ENCODE peak calls at places on chromosomes 4 and X, in nine cellular contexts. N is ovary, E is lower lobe of right lung, W is PC-9, Z is choroid plexus epithelial cell, O is fibroblast of lung, Q is HFFc6, I is CD14-positive monocyte, M is testis. F is an unnamed sample.
A peak's percentile ranks its signal among the peaks of the same experiment; 100 is the strongest.

GRCh38 chrX:135923353-135923752 is 29.8 kb downstream of the SAGE1 start:
- DNase-seq in E (no peak), O (no peak), M (no peak), W (no peak), Z (peak; percentile 2), Q (peak; percentile 0), N (no peak), I (no peak), F (no peak)

GRCh38 chr4:83922419-83922818 is 386.5 kb downstream of the GPAT3 start:
- DNase-seq in E (no peak), I (no peak), N (no peak), Z (no peak), W (no peak), M (no peak), O (no peak), Q (no peak), F (no peak)

GRCh38 chr4:128844931-128845330 is 35.4 kb downstream of the JADE1 start:
- DNase-seq in M (peak; percentile 87), O (no peak), E (no peak), Z (peak; percentile 84), N (peak; percentile 82), I (no peak), Q (no peak), W (no peak), F (no peak)

GRCh38 chrX:119382606-119383005 is 16.5 kb upstream of the SLC25A43 start:
- DNase-seq in W (no peak), N (no peak), M (no peak), Z (no peak), Q (no peak), E (no peak), I (no peak), O (no peak), F (no peak)

GRCh38 chr4:143482753-143483362 is 30.6 kb upstream of the SMARCA5 start:
- DNase-seq in Q (peak; percentile 56), W (peak; percentile 40), N (no peak), Z (peak; percentile 82), M (peak; percentile 33), O (peak; percentile 47), E (no peak), I (no peak), F (peak; percentile 22)

GRCh38 chr4:147830987-147831386 is 99.1 kb downstream of the ARHGAP10 start:
- DNase-seq in N (no peak), O (peak; percentile 74), Q (peak; percentile 63), M (no peak), E (no peak), W (peak; percentile 68), Z (peak; percentile 82), I (no peak), F (no peak)

GRCh38 chrX:10600479-10600878 is 19.9 kb downstream of the MID1 start:
- DNase-seq in Z (no peak), N (no peak), M (no peak), I (no peak), O (no peak), E (no peak), Q (no peak), W (no peak), F (no peak)

GRCh38 chr4:118279920-118280432 is 72.8 kb downstream of the PRSS12 start:
- DNase-seq in O (no peak), M (no peak), Z (no peak), W (no peak), Q (no peak), E (no peak), I (no peak), N (no peak), F (no peak)

DNA sequence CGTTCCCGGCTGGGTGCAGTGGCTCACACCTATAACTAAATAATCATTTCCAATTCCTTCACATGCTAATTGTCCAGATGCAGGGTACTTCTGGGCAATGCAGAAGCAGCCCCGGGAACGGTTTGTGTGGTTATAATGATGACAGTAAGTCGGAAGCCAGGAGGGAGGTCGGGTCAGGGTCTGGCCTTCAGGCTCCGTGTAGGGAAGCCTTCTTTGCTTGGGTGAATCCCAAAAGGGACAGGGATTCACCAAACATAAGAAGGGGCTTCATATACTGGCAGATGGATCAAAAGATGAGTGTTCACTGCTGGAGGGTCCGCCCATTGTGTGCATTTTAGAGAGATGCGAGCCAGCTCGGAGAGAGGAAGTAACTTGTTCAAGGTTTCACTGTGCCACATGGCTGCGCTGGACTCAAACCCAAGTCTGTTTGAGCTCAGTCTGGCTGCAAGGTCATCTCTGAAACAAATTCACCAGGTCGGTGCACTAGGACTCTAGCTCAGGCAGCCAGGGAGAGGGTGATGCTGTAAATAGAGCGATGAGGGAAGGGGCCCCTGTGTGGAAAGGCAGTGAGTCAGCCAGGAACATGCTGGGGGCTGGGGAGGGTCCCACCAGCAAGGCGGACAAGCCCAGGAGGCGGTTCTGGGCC is 4.8 kb upstream of the KIAA0232 start:
- DNase-seq in I (no peak), N (no peak), E (no peak), M (no peak), Q (no peak), W (no peak), O (no peak), Z (no peak), F (no peak)
- TF ChIP-seq CTCF in I (no peak), N (no peak), E (no peak), M (no peak), Q (no peak), W (no peak), O (no peak), Z (no peak), F (no peak)

DNA sequence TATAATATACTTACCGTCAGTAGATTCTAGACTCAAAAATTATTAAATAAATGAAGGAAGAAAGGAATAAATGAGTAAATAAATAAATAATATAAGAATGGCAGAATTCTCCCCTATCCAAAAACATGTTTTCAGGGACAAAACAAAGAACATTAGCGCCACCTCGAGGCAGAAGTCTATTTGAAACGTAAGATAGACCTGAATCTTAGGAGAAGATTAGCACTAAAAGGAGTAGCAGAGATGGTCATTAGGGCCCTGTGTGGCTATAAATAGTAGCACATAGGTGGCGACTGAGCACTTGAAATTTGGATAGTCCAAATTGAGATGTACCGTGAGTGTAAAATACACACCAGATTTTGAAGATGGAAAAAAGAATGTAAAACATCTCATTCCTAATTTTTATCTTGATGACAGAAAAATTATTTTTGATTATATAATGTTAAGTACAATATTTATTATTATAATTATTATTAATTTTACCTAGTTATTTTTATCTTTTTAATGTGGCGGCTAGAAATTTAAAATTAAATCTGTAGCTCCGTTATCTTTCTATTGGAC is 24.3 kb upstream of the SRD5A3 start:
- DNase-seq in O (peak; percentile 67), N (peak; percentile 56), Q (peak; percentile 71), Z (peak; percentile 91), M (peak; percentile 88), W (peak; percentile 55), E (no peak), I (no peak), F (no peak)
- TF ChIP-seq CTCF in O (peak; percentile 64), N (no peak), Q (peak; percentile 87), Z (peak; percentile 70), M (no peak), W (peak; percentile 77), E (peak; percentile 66), I (peak; percentile 81), F (peak; percentile 69)

GRCh38 chr4:48110452-48110978 is 23.5 kb downstream of the TXK start:
- DNase-seq in E (no peak), I (no peak), Z (no peak), O (peak; percentile 27), M (no peak), N (no peak), W (no peak), Q (no peak), F (no peak)

GRCh38 chr4:48105230-48105629 is 28.8 kb downstream of the TXK start:
- DNase-seq in I (no peak), Z (no peak), M (no peak), O (no peak), N (no peak), W (no peak), Q (no peak), E (no peak), F (no peak)

GRCh38 chr4:48108309-48109073 is 25.6 kb downstream of the TXK start:
- DNase-seq in E (no peak), Z (no peak), W (no peak), Q (no peak), M (no peak), I (no peak), O (peak; percentile 29), N (no peak), F (peak; percentile 51)

GRCh38 chr4:48112017-48112667 is 21.9 kb downstream of the TXK start:
- DNase-seq in O (peak; percentile 70), Q (peak; percentile 15), I (no peak), N (no peak), W (no peak), E (no peak), Z (no peak), M (no peak), F (no peak)

DNA sequence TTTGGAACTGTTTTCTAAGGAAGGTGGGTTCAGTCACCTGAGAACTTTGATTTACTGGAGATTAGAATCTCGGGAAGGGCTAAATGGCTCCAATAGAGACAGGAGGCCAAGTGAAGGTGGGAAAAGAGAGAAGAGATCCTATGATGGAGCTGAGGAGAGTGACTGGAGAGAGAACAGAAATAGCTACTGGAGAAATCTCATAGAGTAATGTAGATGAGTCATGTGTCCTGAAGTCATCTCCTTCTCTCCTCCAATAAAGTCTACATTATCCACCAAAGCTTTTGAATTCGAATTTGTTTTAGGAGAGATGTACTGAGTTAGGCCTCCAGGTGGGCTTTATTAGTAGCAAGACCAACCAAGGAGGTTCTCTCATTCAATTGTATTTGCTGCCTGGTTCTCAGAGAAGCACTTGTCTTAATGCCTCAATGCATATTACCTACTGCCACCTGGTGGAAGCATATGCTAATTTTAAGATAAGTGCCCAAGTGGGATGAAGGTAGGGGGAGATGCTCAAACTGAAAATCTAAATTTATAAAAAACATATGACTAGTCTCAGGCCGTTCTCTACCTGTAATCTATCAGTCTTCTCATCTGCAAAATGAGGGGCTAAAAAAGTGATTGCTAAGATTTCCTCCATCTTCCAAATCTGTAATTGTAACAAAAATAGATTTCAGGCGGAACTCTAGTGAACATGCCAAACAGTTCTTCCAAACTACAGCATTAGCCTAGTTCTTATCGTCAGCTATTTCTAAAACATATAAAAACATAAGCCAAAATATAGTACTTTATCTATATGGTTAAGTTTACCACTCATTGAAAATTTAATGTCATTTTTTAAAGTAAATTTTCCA is 24.4 kb downstream of the TXK start:
- DNase-seq in N (no peak), M (no peak), O (peak; percentile 42), I (no peak), Q (peak; percentile 19), W (peak; percentile 64), Z (peak; percentile 74), E (no peak), F (no peak)
- TF ChIP-seq CTCF in N (no peak), M (no peak), O (peak; percentile 64), I (peak; percentile 41), Q (peak; percentile 82), W (peak; percentile 76), Z (peak; percentile 69), E (peak; percentile 49), F (peak; percentile 83)

GRCh38 chr4:126395661-126396060 is 1080.9 kb downstream of the FAT4 start:
- DNase-seq in E (no peak), Q (no peak), N (no peak), O (peak; percentile 45), Z (peak; percentile 19), I (no peak), W (no peak), M (no peak), F (no peak)

GRCh38 chr4:126396121-126396520 is 1081.4 kb downstream of the FAT4 start:
- DNase-seq in E (no peak), I (no peak), O (no peak), Z (no peak), N (no peak), Q (no peak), M (no peak), W (no peak), F (no peak)

DNA sequence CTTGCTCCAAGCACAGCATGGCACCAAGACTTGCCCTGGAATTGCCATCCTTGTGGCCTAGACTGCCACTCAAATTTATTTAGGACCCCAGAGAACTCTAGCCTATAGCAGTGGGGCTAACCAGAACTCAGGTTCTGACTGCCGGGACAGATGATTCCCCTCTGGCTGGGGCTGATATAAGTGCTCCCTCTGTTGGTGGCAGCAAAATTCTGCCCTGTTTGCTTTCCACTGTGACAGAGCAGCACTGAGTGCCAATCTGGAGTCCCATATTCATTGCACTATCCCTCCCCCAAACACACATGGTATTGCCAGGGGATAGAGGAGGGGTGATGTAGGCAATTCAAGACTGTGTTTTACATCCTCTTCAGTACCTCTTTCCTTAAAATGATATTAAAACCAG is 1081.9 kb downstream of the FAT4 start:
- DNase-seq in W (no peak), I (no peak), Z (no peak), O (no peak), N (no peak), M (no peak), E (no peak), Q (no peak), F (no peak)
- TF ChIP-seq CTCF in W (no peak), I (no peak), Z (peak; percentile 36), O (no peak), N (no peak), M (no peak), E (no peak), Q (peak; percentile 17), F (peak; percentile 16)